ENCODE peak calls at places on chromosomes 6 and 20, in six cellular contexts. J is RWPE1, S is GM10248, D is type B pancreatic cell, U is lung, I is GM12865. Y is an unnamed sample.
A peak's percentile ranks its signal among the peaks of the same experiment; 100 is the strongest.

GRCh38 chr6:57182017-57182432 is 9.9 kb downstream of the BAG2 start:
- DNase-seq in J (no peak), U (no peak), S (no peak), I (no peak), D (no peak), Y (no peak)

GRCh38 chr6:154930490-154930889 is 64.6 kb upstream of the TIAM2 start:
- DNase-seq in J (no peak), I (no peak), U (no peak), D (no peak), S (no peak), Y (no peak)

GRCh38 chr6:195861-196360 is 96.4 kb upstream of the DUSP22 start:
- DNase-seq in J (no peak), U (no peak), S (no peak), D (no peak), I (no peak), Y (peak; percentile 42)

GRCh38 chr6:137489410-137490371 is 4.5 kb downstream of the OLIG3 start:
- DNase-seq in D (no peak), I (no peak), J (no peak), S (no peak), U (no peak), Y (no peak)

GRCh38 chr6:24788031-24788665 is 10.6 kb downstream of the ARMH2 start:
- DNase-seq in I (no peak), J (no peak), D (no peak), U (no peak), S (no peak), Y (peak; percentile 45)

GRCh38 chr20:38082894-38083293 is 49.3 kb downstream of the RPRD1B start:
- DNase-seq in U (no peak), D (no peak), S (no peak), I (no peak), J (no peak), Y (no peak)

GRCh38 chr6:25371037-25371347 is 91.8 kb downstream of the CARMIL1 start:
- DNase-seq in J (no peak), D (no peak), I (no peak), U (no peak), S (no peak), Y (no peak)

GRCh38 chr6:90175627-90176538 is 120.8 kb downstream of the BACH2 start:
- DNase-seq in S (no peak), U (no peak), I (peak; percentile 23), J (peak; percentile 77), D (no peak), Y (no peak)

GRCh38 chr20:59820204-59821041 is 113.0 kb downstream of the SYCP2 start:
- DNase-seq in J (peak; percentile 73), D (no peak), U (peak; percentile 27), S (no peak), I (peak; percentile 9), Y (no peak)

GRCh38 chr6:76837564-76837963 is 625.7 kb downstream of the HTR1B start:
- DNase-seq in D (no peak), S (no peak), I (no peak), U (no peak), J (no peak), Y (no peak)

GRCh38 chr6:14275493-14275851 is 157.9 kb downstream of the CD83 start:
- DNase-seq in I (no peak), D (no peak), S (no peak), U (no peak), J (no peak), Y (no peak)

GRCh38 chr6:15082708-15083107 is 163.2 kb upstream of the JARID2 start:
- DNase-seq in D (no peak), J (no peak), I (no peak), U (no peak), S (no peak), Y (no peak)

GRCh38 chr6:13847651-13848050 is 33.3 kb upstream of the MCUR1 start:
- DNase-seq in D (no peak), I (no peak), U (no peak), J (no peak), S (no peak), Y (no peak)

GRCh38 chr6:79570129-79570801 is 33.0 kb upstream of the LCA5 start:
- DNase-seq in S (no peak), U (peak; percentile 42), J (peak; percentile 47), D (no peak), I (no peak), Y (peak; percentile 49)

GRCh38 chr6:80541886-80542285 is 435.4 kb downstream of the BCKDHB start:
- DNase-seq in J (no peak), U (no peak), S (no peak), D (no peak), I (no peak), Y (no peak)

GRCh38 chr20:48937674-48938073 is 16.2 kb downstream of the ARFGEF2 start:
- DNase-seq in U (no peak), J (no peak), I (no peak), D (no peak), S (no peak), Y (no peak)

GRCh38 chr6:28589952-28590340 is 64.3 kb downstream of the GPX5 start:
- DNase-seq in U (no peak), S (no peak), I (no peak), D (no peak), J (no peak), Y (no peak)

GRCh38 chr6:30259140-30260035 is 46.2 kb upstream of the TRIM26 start:
- DNase-seq in U (peak; percentile 78), I (peak; percentile 83), D (peak; percentile 74), S (peak; percentile 91), J (peak; percentile 93), Y (peak; percentile 73)

GRCh38 chr6:6176132-6176531 is 144.3 kb downstream of the F13A1 start:
- DNase-seq in I (no peak), U (no peak), J (no peak), D (no peak), S (no peak), Y (no peak)

GRCh38 chr20:45037050-45037449 is 63.9 kb downstream of the KCNS1 start:
- DNase-seq in S (no peak), J (no peak), I (no peak), U (no peak), D (no peak), Y (peak; percentile 83)

GRCh38 chr6:13908955-13909381 is 15.8 kb upstream of the RNF182 start:
- DNase-seq in D (no peak), S (peak; percentile 64), J (peak; percentile 79), I (peak; percentile 66), U (peak; percentile 53), Y (peak; percentile 77)

GRCh38 chr6:89559487-89559886 is 79.1 kb downstream of the LYRM2 start:
- DNase-seq in S (no peak), J (no peak), I (no peak), D (no peak), U (no peak), Y (no peak)

GRCh38 chr20:23120261-23120660 is 34.1 kb upstream of the CD93 start:
- DNase-seq in I (no peak), S (no peak), U (no peak), D (no peak), J (no peak), Y (no peak)

GRCh38 chr6:74598473-74599393 is 607.1 kb downstream of the COL12A1 start:
- DNase-seq in I (peak; percentile 88), S (peak; percentile 63), U (no peak), D (no peak), J (peak; percentile 15), Y (peak; percentile 69)

GRCh38 chr6:113148576-113148975 is 708.6 kb upstream of the MARCKS start:
- DNase-seq in D (no peak), S (no peak), J (no peak), I (no peak), U (no peak), Y (peak; percentile 8)

GRCh38 chr20:36154696-36155628 is at the start of gene EPB41L1:
- DNase-seq in U (no peak), S (no peak), I (no peak), J (no peak), D (no peak), Y (no peak)
- TF ChIP-seq CTCF in U (no peak), S (no peak), I (no peak), J (no peak), D (no peak), Y (no peak)

DNA sequence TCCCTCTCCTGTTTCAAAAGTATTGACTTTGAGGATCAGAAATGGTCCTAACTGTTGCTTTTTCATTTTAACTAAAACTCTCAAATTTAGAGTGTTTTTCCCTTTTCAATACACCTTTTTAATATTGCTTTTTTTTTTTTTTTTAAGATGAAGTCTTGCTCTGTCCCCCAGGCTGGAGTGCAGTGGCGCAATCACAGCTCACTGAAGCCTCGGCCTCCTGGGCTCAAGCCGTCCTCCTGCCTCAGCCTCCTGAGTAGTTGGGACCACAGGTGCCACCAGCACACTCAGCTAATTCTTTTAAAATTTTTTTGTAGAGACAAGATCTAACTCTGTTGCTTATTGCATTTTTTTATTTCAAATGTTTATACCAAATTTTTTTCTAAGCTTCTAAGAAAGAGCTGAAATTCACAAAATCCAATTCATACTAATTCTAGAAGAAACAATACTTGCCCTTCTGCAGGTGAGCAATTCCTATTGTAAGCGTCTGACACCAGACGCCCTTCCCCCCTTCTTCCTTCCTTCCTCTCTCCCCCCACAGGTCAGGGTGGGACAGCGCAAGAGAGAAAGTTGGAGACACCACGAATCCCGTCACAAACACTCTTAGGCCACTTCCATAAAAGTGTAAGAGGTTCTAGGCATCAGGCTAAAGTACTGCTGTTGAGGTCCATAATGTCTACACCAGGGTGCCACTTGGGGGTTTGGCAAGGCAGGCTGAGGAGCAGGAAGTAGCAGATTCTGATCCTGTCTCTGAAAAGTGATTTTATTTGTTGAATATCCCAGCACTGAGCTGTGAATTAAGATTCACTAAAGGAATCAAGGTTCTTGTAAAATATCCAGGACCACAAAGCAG is 12.8 kb downstream of the DLL1 start:
- DNase-seq in U (no peak), S (no peak), J (no peak), I (no peak), D (no peak), Y (no peak)
- TF ChIP-seq CTCF in U (no peak), S (no peak), J (no peak), I (no peak), D (no peak), Y (no peak)

DNA sequence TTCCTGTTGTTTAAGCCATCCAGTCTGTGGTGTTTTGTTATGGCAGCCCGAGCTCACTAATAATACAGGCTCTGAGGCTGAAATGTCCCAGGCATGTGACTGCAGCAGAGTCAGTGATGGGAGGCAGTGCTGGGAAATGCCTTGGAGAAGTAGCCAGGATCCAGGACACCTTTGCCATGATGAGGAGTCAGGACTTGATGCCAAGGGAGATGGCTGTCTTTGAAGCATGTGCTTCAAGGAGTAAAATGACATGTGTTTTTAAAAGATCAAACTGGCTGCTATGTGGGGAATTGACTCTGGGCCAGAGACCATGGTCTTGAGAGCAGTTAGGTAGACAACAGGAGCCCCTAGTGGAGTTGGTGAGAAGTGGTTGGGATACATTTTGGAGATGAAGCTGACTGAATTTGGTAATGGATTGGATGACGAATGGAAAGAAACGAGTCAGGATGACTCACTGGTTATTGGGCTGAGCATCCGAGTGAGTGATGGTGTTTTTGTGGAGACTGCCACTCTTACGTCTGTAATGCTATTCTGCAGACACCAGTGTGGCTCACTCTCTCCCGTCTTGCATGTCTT is 322.2 kb downstream of the PLCB1 start:
- DNase-seq in I (peak; percentile 49), S (peak; percentile 13), U (no peak), J (peak; percentile 55), D (no peak), Y (peak; percentile 98)
- TF ChIP-seq CTCF in I (peak; percentile 48), S (peak; percentile 14), U (no peak), J (no peak), D (peak; percentile 42), Y (peak; percentile 73)

DNA sequence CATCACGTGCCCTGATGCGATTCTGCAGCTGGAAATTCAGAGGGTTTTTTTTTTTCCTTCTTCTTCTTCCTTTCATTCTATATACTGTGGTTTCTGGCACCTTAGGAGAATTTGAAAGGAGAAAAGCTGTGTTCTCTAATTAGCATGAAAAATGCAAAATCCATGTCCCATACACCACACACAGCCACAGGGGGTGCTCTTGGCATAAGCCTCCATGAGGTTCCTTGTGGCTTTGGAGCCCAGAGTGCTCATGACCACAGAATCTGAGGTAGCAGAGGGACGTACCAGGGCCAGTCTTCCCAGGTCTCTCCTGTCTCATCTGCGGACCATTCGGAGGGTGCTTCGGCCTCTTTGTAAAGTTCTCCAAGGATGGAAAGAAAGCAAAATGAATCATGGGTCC is 258.4 kb upstream of the CDH4 start:
- DNase-seq in I (no peak), J (no peak), D (no peak), U (no peak), S (no peak), Y (peak; percentile 18)
- TF ChIP-seq CTCF in I (no peak), J (no peak), D (peak; percentile 60), U (no peak), S (no peak), Y (peak; percentile 41)

Y was measured in fibroblast of mammary gland.